ENCODE peak calls at places on chromosomes 12 and 14, in nine cellular contexts. One of them, this sample, is unnamed.

GRCh38 chr12:43805149-43805856 is 814 bp downstream of the TWF1 start:
- DNase-seq in stimulated activated CD8-positive, alpha-beta memory T cell treated with anti-CD3 and anti-CD28 coated beads, Interleukin-4, amount 100 ng/mL, for 4 hours: no peak
- DNase-seq in skeletal muscle cell: no peak
- DNase-seq in activated CD8-positive, alpha-beta memory T cell treated with anti-CD3 and anti-CD28 coated beads for 1 hour: no peak
- DNase-seq in iris pigment epithelial cell: no peak
- DNase-seq in T-helper 2 cell: peak; percentile 55
- DNase-seq in HEK293T: no peak
- DNase-seq in HTR-8/SVneo: peak; percentile 5
- DNase-seq in stimulated activated CD4-positive, alpha-beta T cell treated with anti-CD3 and anti-CD28 coated beads, Interleukin-2, amount 100 ng/mL, for 48 hours: no peak
- DNase-seq in this sample: no peak

GRCh38 chr12:15688202-15688736 is 100.9 kb downstream of the EPS8 start:
- DNase-seq in stimulated activated CD8-positive, alpha-beta memory T cell treated with anti-CD3 and anti-CD28 coated beads, Interleukin-4, amount 100 ng/mL, for 4 hours: no peak
- DNase-seq in skeletal muscle cell: no peak
- DNase-seq in activated CD8-positive, alpha-beta memory T cell treated with anti-CD3 and anti-CD28 coated beads for 1 hour: no peak
- DNase-seq in iris pigment epithelial cell: no peak
- DNase-seq in T-helper 2 cell: no peak
- DNase-seq in HEK293T: peak; percentile 42
- DNase-seq in HTR-8/SVneo: no peak
- DNase-seq in stimulated activated CD4-positive, alpha-beta T cell treated with anti-CD3 and anti-CD28 coated beads, Interleukin-2, amount 100 ng/mL, for 48 hours: no peak
- DNase-seq in this sample: peak; percentile 21

GRCh38 chr12:28872654-28873268 is 276.3 kb upstream of the FAR2 start:
- DNase-seq in stimulated activated CD8-positive, alpha-beta memory T cell treated with anti-CD3 and anti-CD28 coated beads, Interleukin-4, amount 100 ng/mL, for 4 hours: no peak
- DNase-seq in skeletal muscle cell: no peak
- DNase-seq in activated CD8-positive, alpha-beta memory T cell treated with anti-CD3 and anti-CD28 coated beads for 1 hour: no peak
- DNase-seq in iris pigment epithelial cell: peak; percentile 66
- DNase-seq in T-helper 2 cell: peak; percentile 11
- DNase-seq in HEK293T: peak; percentile 64
- DNase-seq in HTR-8/SVneo: peak; percentile 5
- DNase-seq in stimulated activated CD4-positive, alpha-beta T cell treated with anti-CD3 and anti-CD28 coated beads, Interleukin-2, amount 100 ng/mL, for 48 hours: peak; percentile 17
- DNase-seq in this sample: peak; percentile 65

GRCh38 chr12:3553221-3553620 is 62.2 kb downstream of the PRMT8 start:
- DNase-seq in stimulated activated CD8-positive, alpha-beta memory T cell treated with anti-CD3 and anti-CD28 coated beads, Interleukin-4, amount 100 ng/mL, for 4 hours: no peak
- DNase-seq in skeletal muscle cell: no peak
- DNase-seq in activated CD8-positive, alpha-beta memory T cell treated with anti-CD3 and anti-CD28 coated beads for 1 hour: no peak
- DNase-seq in iris pigment epithelial cell: no peak
- DNase-seq in T-helper 2 cell: no peak
- DNase-seq in HEK293T: no peak
- DNase-seq in HTR-8/SVneo: no peak
- DNase-seq in stimulated activated CD4-positive, alpha-beta T cell treated with anti-CD3 and anti-CD28 coated beads, Interleukin-2, amount 100 ng/mL, for 48 hours: no peak
- DNase-seq in this sample: no peak

GRCh38 chr12:25929096-25929637 is 29.3 kb upstream of the RASSF8 start:
- DNase-seq in stimulated activated CD8-positive, alpha-beta memory T cell treated with anti-CD3 and anti-CD28 coated beads, Interleukin-4, amount 100 ng/mL, for 4 hours: no peak
- DNase-seq in skeletal muscle cell: peak; percentile 74
- DNase-seq in activated CD8-positive, alpha-beta memory T cell treated with anti-CD3 and anti-CD28 coated beads for 1 hour: no peak
- DNase-seq in iris pigment epithelial cell: no peak
- DNase-seq in T-helper 2 cell: no peak
- DNase-seq in HEK293T: no peak
- DNase-seq in HTR-8/SVneo: no peak
- DNase-seq in stimulated activated CD4-positive, alpha-beta T cell treated with anti-CD3 and anti-CD28 coated beads, Interleukin-2, amount 100 ng/mL, for 48 hours: no peak
- DNase-seq in this sample: no peak

GRCh38 chr12:88310666-88311065 is 168.6 kb downstream of the TMTC3 start:
- DNase-seq in stimulated activated CD8-positive, alpha-beta memory T cell treated with anti-CD3 and anti-CD28 coated beads, Interleukin-4, amount 100 ng/mL, for 4 hours: no peak
- DNase-seq in skeletal muscle cell: no peak
- DNase-seq in activated CD8-positive, alpha-beta memory T cell treated with anti-CD3 and anti-CD28 coated beads for 1 hour: no peak
- DNase-seq in iris pigment epithelial cell: peak; percentile 37
- DNase-seq in T-helper 2 cell: no peak
- DNase-seq in HEK293T: no peak
- DNase-seq in HTR-8/SVneo: no peak
- DNase-seq in stimulated activated CD4-positive, alpha-beta T cell treated with anti-CD3 and anti-CD28 coated beads, Interleukin-2, amount 100 ng/mL, for 48 hours: no peak
- DNase-seq in this sample: no peak

GRCh38 chr12:115871714-115872113 is 405.8 kb downstream of the MED13L start:
- DNase-seq in stimulated activated CD8-positive, alpha-beta memory T cell treated with anti-CD3 and anti-CD28 coated beads, Interleukin-4, amount 100 ng/mL, for 4 hours: no peak
- DNase-seq in skeletal muscle cell: no peak
- DNase-seq in activated CD8-positive, alpha-beta memory T cell treated with anti-CD3 and anti-CD28 coated beads for 1 hour: no peak
- DNase-seq in iris pigment epithelial cell: peak; percentile 34
- DNase-seq in T-helper 2 cell: peak; percentile 4
- DNase-seq in HEK293T: peak; percentile 67
- DNase-seq in HTR-8/SVneo: peak; percentile 31
- DNase-seq in stimulated activated CD4-positive, alpha-beta T cell treated with anti-CD3 and anti-CD28 coated beads, Interleukin-2, amount 100 ng/mL, for 48 hours: no peak
- DNase-seq in this sample: peak; percentile 24

GRCh38 chr14:31420013-31420318 is 384 bp downstream of the HEATR5A start:
- DNase-seq in stimulated activated CD8-positive, alpha-beta memory T cell treated with anti-CD3 and anti-CD28 coated beads, Interleukin-4, amount 100 ng/mL, for 4 hours: peak; percentile 1
- DNase-seq in skeletal muscle cell: no peak
- DNase-seq in activated CD8-positive, alpha-beta memory T cell treated with anti-CD3 and anti-CD28 coated beads for 1 hour: peak; percentile 4
- DNase-seq in iris pigment epithelial cell: no peak
- DNase-seq in T-helper 2 cell: no peak
- DNase-seq in HEK293T: peak; percentile 37
- DNase-seq in HTR-8/SVneo: peak; percentile 65
- DNase-seq in stimulated activated CD4-positive, alpha-beta T cell treated with anti-CD3 and anti-CD28 coated beads, Interleukin-2, amount 100 ng/mL, for 48 hours: no peak
- DNase-seq in this sample: peak; percentile 68

GRCh38 chr14:95419569-95419968 is 96.9 kb downstream of the SYNE3 start:
- DNase-seq in stimulated activated CD8-positive, alpha-beta memory T cell treated with anti-CD3 and anti-CD28 coated beads, Interleukin-4, amount 100 ng/mL, for 4 hours: no peak
- DNase-seq in skeletal muscle cell: no peak
- DNase-seq in activated CD8-positive, alpha-beta memory T cell treated with anti-CD3 and anti-CD28 coated beads for 1 hour: no peak
- DNase-seq in iris pigment epithelial cell: no peak
- DNase-seq in T-helper 2 cell: no peak
- DNase-seq in HEK293T: no peak
- DNase-seq in HTR-8/SVneo: no peak
- DNase-seq in stimulated activated CD4-positive, alpha-beta T cell treated with anti-CD3 and anti-CD28 coated beads, Interleukin-2, amount 100 ng/mL, for 48 hours: no peak
- DNase-seq in this sample: no peak

GRCh38 chr12:132700212-132700913 is 10.3 kb upstream of the PGAM5 start:
- DNase-seq in stimulated activated CD8-positive, alpha-beta memory T cell treated with anti-CD3 and anti-CD28 coated beads, Interleukin-4, amount 100 ng/mL, for 4 hours: no peak
- DNase-seq in skeletal muscle cell: no peak
- DNase-seq in activated CD8-positive, alpha-beta memory T cell treated with anti-CD3 and anti-CD28 coated beads for 1 hour: no peak
- DNase-seq in iris pigment epithelial cell: peak; percentile 57
- DNase-seq in T-helper 2 cell: no peak
- DNase-seq in HEK293T: no peak
- DNase-seq in HTR-8/SVneo: no peak
- DNase-seq in stimulated activated CD4-positive, alpha-beta T cell treated with anti-CD3 and anti-CD28 coated beads, Interleukin-2, amount 100 ng/mL, for 48 hours: no peak
- DNase-seq in this sample: no peak

GRCh38 chr14:104282332-104283196 is 144.2 kb downstream of the KIF26A start:
- DNase-seq in stimulated activated CD8-positive, alpha-beta memory T cell treated with anti-CD3 and anti-CD28 coated beads, Interleukin-4, amount 100 ng/mL, for 4 hours: no peak
- DNase-seq in skeletal muscle cell: no peak
- DNase-seq in activated CD8-positive, alpha-beta memory T cell treated with anti-CD3 and anti-CD28 coated beads for 1 hour: no peak
- DNase-seq in iris pigment epithelial cell: no peak
- DNase-seq in T-helper 2 cell: no peak
- DNase-seq in HEK293T: no peak
- DNase-seq in HTR-8/SVneo: no peak
- DNase-seq in stimulated activated CD4-positive, alpha-beta T cell treated with anti-CD3 and anti-CD28 coated beads, Interleukin-2, amount 100 ng/mL, for 48 hours: no peak
- DNase-seq in this sample: peak; percentile 6

GRCh38 chr12:40672650-40673319 is 19.5 kb upstream of the CNTN1 start:
- DNase-seq in stimulated activated CD8-positive, alpha-beta memory T cell treated with anti-CD3 and anti-CD28 coated beads, Interleukin-4, amount 100 ng/mL, for 4 hours: no peak
- DNase-seq in skeletal muscle cell: no peak
- DNase-seq in activated CD8-positive, alpha-beta memory T cell treated with anti-CD3 and anti-CD28 coated beads for 1 hour: no peak
- DNase-seq in iris pigment epithelial cell: no peak
- DNase-seq in T-helper 2 cell: no peak
- DNase-seq in HEK293T: no peak
- DNase-seq in HTR-8/SVneo: no peak
- DNase-seq in stimulated activated CD4-positive, alpha-beta T cell treated with anti-CD3 and anti-CD28 coated beads, Interleukin-2, amount 100 ng/mL, for 48 hours: no peak
- DNase-seq in this sample: no peak

GRCh38 chr12:116717466-116718457 is 20.1 kb downstream of the SPRING1 start:
- DNase-seq in stimulated activated CD8-positive, alpha-beta memory T cell treated with anti-CD3 and anti-CD28 coated beads, Interleukin-4, amount 100 ng/mL, for 4 hours: no peak
- DNase-seq in skeletal muscle cell: no peak
- DNase-seq in activated CD8-positive, alpha-beta memory T cell treated with anti-CD3 and anti-CD28 coated beads for 1 hour: no peak
- DNase-seq in iris pigment epithelial cell: peak; percentile 31
- DNase-seq in T-helper 2 cell: no peak
- DNase-seq in HEK293T: peak; percentile 49
- DNase-seq in HTR-8/SVneo: no peak
- DNase-seq in stimulated activated CD4-positive, alpha-beta T cell treated with anti-CD3 and anti-CD28 coated beads, Interleukin-2, amount 100 ng/mL, for 48 hours: no peak
- DNase-seq in this sample: no peak

GRCh38 chr12:117527480-117527857 is 166.0 kb upstream of the NOS1 start:
- DNase-seq in stimulated activated CD8-positive, alpha-beta memory T cell treated with anti-CD3 and anti-CD28 coated beads, Interleukin-4, amount 100 ng/mL, for 4 hours: no peak
- DNase-seq in skeletal muscle cell: no peak
- DNase-seq in activated CD8-positive, alpha-beta memory T cell treated with anti-CD3 and anti-CD28 coated beads for 1 hour: no peak
- DNase-seq in iris pigment epithelial cell: no peak
- DNase-seq in T-helper 2 cell: no peak
- DNase-seq in HEK293T: no peak
- DNase-seq in HTR-8/SVneo: no peak
- DNase-seq in stimulated activated CD4-positive, alpha-beta T cell treated with anti-CD3 and anti-CD28 coated beads, Interleukin-2, amount 100 ng/mL, for 48 hours: no peak
- DNase-seq in this sample: no peak

GRCh38 chr12:16358896-16359295 is 11.5 kb downstream of the MGST1 start:
- DNase-seq in stimulated activated CD8-positive, alpha-beta memory T cell treated with anti-CD3 and anti-CD28 coated beads, Interleukin-4, amount 100 ng/mL, for 4 hours: no peak
- DNase-seq in skeletal muscle cell: no peak
- DNase-seq in activated CD8-positive, alpha-beta memory T cell treated with anti-CD3 and anti-CD28 coated beads for 1 hour: no peak
- DNase-seq in iris pigment epithelial cell: no peak
- DNase-seq in T-helper 2 cell: no peak
- DNase-seq in HEK293T: no peak
- DNase-seq in HTR-8/SVneo: no peak
- DNase-seq in stimulated activated CD4-positive, alpha-beta T cell treated with anti-CD3 and anti-CD28 coated beads, Interleukin-2, amount 100 ng/mL, for 48 hours: no peak
- DNase-seq in this sample: no peak

GRCh38 chr14:94348836-94349235 is 25.7 kb upstream of the SERPINA6 start:
- DNase-seq in stimulated activated CD8-positive, alpha-beta memory T cell treated with anti-CD3 and anti-CD28 coated beads, Interleukin-4, amount 100 ng/mL, for 4 hours: no peak
- DNase-seq in skeletal muscle cell: no peak
- DNase-seq in activated CD8-positive, alpha-beta memory T cell treated with anti-CD3 and anti-CD28 coated beads for 1 hour: no peak
- DNase-seq in iris pigment epithelial cell: no peak
- DNase-seq in T-helper 2 cell: no peak
- DNase-seq in HEK293T: no peak
- DNase-seq in HTR-8/SVneo: no peak
- DNase-seq in stimulated activated CD4-positive, alpha-beta T cell treated with anti-CD3 and anti-CD28 coated beads, Interleukin-2, amount 100 ng/mL, for 48 hours: no peak
- DNase-seq in this sample: no peak

GRCh38 chr14:89617471-89618291 is 200.6 kb upstream of the FOXN3 start:
- DNase-seq in stimulated activated CD8-positive, alpha-beta memory T cell treated with anti-CD3 and anti-CD28 coated beads, Interleukin-4, amount 100 ng/mL, for 4 hours: no peak
- DNase-seq in skeletal muscle cell: no peak
- DNase-seq in activated CD8-positive, alpha-beta memory T cell treated with anti-CD3 and anti-CD28 coated beads for 1 hour: no peak
- DNase-seq in iris pigment epithelial cell: peak; percentile 66
- DNase-seq in T-helper 2 cell: peak; percentile 74
- DNase-seq in HEK293T: peak; percentile 25
- DNase-seq in HTR-8/SVneo: no peak
- DNase-seq in stimulated activated CD4-positive, alpha-beta T cell treated with anti-CD3 and anti-CD28 coated beads, Interleukin-2, amount 100 ng/mL, for 48 hours: no peak
- DNase-seq in this sample: peak; percentile 47

GRCh38 chr12:80936353-80936641 is 1.4 kb downstream of the LIN7A start:
- DNase-seq in stimulated activated CD8-positive, alpha-beta memory T cell treated with anti-CD3 and anti-CD28 coated beads, Interleukin-4, amount 100 ng/mL, for 4 hours: no peak
- DNase-seq in skeletal muscle cell: no peak
- DNase-seq in activated CD8-positive, alpha-beta memory T cell treated with anti-CD3 and anti-CD28 coated beads for 1 hour: no peak
- DNase-seq in iris pigment epithelial cell: no peak
- DNase-seq in T-helper 2 cell: no peak
- DNase-seq in HEK293T: no peak
- DNase-seq in HTR-8/SVneo: no peak
- DNase-seq in stimulated activated CD4-positive, alpha-beta T cell treated with anti-CD3 and anti-CD28 coated beads, Interleukin-2, amount 100 ng/mL, for 48 hours: no peak
- DNase-seq in this sample: peak; percentile 61